ENCODE peak calls at places on chromosomes 2 and 18, in nine cellular contexts. One of them, this sample, is unnamed.

GRCh38 chr18:79772865-79773696 is 24.7 kb upstream of the KCNG2 start:
- DNase-seq in PC-9: no peak
- DNase-seq in dorsolateral prefrontal cortex: peak
- DNase-seq in thyroid gland: no peak
- DNase-seq in right atrium auricular region: no peak
- DNase-seq in AG04450: no peak
- DNase-seq in adrenal gland: no peak
- DNase-seq in fibroblast of lung: no peak
- DNase-seq in right lobe of liver: no peak
- DNase-seq in this sample: no peak

GRCh38 chr18:48566588-48566987 is 27.8 kb downstream of the CTIF start:
- DNase-seq in fibroblast of lung: no peak
- DNase-seq in thyroid gland: no peak
- DNase-seq in AG04450: no peak
- DNase-seq in right lobe of liver: no peak
- DNase-seq in PC-9: no peak
- DNase-seq in dorsolateral prefrontal cortex: no peak
- DNase-seq in right atrium auricular region: no peak
- DNase-seq in adrenal gland: no peak
- DNase-seq in this sample: no peak

GRCh38 chr18:36066731-36067117 is 635 bp downstream of the RPRD1A start:
- DNase-seq in thyroid gland: no peak
- DNase-seq in adrenal gland: no peak
- DNase-seq in right atrium auricular region: no peak
- DNase-seq in right lobe of liver: no peak
- DNase-seq in fibroblast of lung: no peak
- DNase-seq in PC-9: no peak
- DNase-seq in dorsolateral prefrontal cortex: no peak
- DNase-seq in AG04450: no peak
- DNase-seq in this sample: no peak

GRCh38 chr2:209908511-209908910 is 93.9 kb upstream of the RPE start:
- DNase-seq in AG04450: no peak
- DNase-seq in adrenal gland: no peak
- DNase-seq in right atrium auricular region: no peak
- DNase-seq in right lobe of liver: no peak
- DNase-seq in PC-9: no peak
- DNase-seq in dorsolateral prefrontal cortex: no peak
- DNase-seq in fibroblast of lung: no peak
- DNase-seq in thyroid gland: no peak
- DNase-seq in this sample: no peak

GRCh38 chr2:222798528-222798927 is 62.3 kb upstream of the ACSL3 start:
- DNase-seq in thyroid gland: no peak
- DNase-seq in fibroblast of lung: no peak
- DNase-seq in dorsolateral prefrontal cortex: no peak
- DNase-seq in PC-9: no peak
- DNase-seq in right lobe of liver: no peak
- DNase-seq in right atrium auricular region: no peak
- DNase-seq in AG04450: no peak
- DNase-seq in adrenal gland: no peak
- DNase-seq in this sample: no peak

GRCh38 chr2:71611781-71612545 is 158.6 kb downstream of the DYSF start:
- DNase-seq in adrenal gland: no peak
- DNase-seq in dorsolateral prefrontal cortex: peak
- DNase-seq in right atrium auricular region: peak
- DNase-seq in PC-9: no peak
- DNase-seq in fibroblast of lung: no peak
- DNase-seq in thyroid gland: no peak
- DNase-seq in right lobe of liver: no peak
- DNase-seq in AG04450: no peak
- DNase-seq in this sample: no peak

GRCh38 chr18:77305676-77306075 is 56.0 kb downstream of the GALR1 start:
- DNase-seq in right lobe of liver: no peak
- DNase-seq in right atrium auricular region: no peak
- DNase-seq in fibroblast of lung: no peak
- DNase-seq in dorsolateral prefrontal cortex: no peak
- DNase-seq in adrenal gland: no peak
- DNase-seq in thyroid gland: no peak
- DNase-seq in AG04450: no peak
- DNase-seq in PC-9: no peak
- DNase-seq in this sample: no peak

GRCh38 chr18:56891116-56891515 is 240.0 kb downstream of the WDR7 start:
- DNase-seq in thyroid gland: no peak
- DNase-seq in right lobe of liver: no peak
- DNase-seq in adrenal gland: no peak
- DNase-seq in AG04450: no peak
- DNase-seq in dorsolateral prefrontal cortex: no peak
- DNase-seq in fibroblast of lung: no peak
- DNase-seq in PC-9: no peak
- DNase-seq in right atrium auricular region: no peak
- DNase-seq in this sample: no peak

GRCh38 chr2:108297436-108298141 is 8.9 kb downstream of the SULT1C2 start:
- DNase-seq in adrenal gland: no peak
- DNase-seq in thyroid gland: no peak
- DNase-seq in PC-9: no peak
- DNase-seq in AG04450: peak
- DNase-seq in right lobe of liver: no peak
- DNase-seq in dorsolateral prefrontal cortex: no peak
- DNase-seq in fibroblast of lung: peak
- DNase-seq in right atrium auricular region: no peak
- DNase-seq in this sample: no peak

GRCh38 chr2:239385096-239386000 is 15.5 kb downstream of the HDAC4 start:
- DNase-seq in right lobe of liver: no peak
- DNase-seq in right atrium auricular region: no peak
- DNase-seq in adrenal gland: no peak
- DNase-seq in thyroid gland: no peak
- DNase-seq in PC-9: no peak
- DNase-seq in fibroblast of lung: no peak
- DNase-seq in AG04450: no peak
- DNase-seq in dorsolateral prefrontal cortex: no peak
- DNase-seq in this sample: no peak

GRCh38 chr18:37385846-37386435 is 179.7 kb downstream of the CELF4 start:
- DNase-seq in PC-9: no peak
- DNase-seq in dorsolateral prefrontal cortex: no peak
- DNase-seq in AG04450: no peak
- DNase-seq in right atrium auricular region: no peak
- DNase-seq in adrenal gland: no peak
- DNase-seq in thyroid gland: no peak
- DNase-seq in fibroblast of lung: peak
- DNase-seq in right lobe of liver: no peak
- DNase-seq in this sample: no peak

GRCh38 chr2:182638652-182639051 is 77.4 kb upstream of the DNAJC10 start:
- DNase-seq in dorsolateral prefrontal cortex: no peak
- DNase-seq in fibroblast of lung: no peak
- DNase-seq in right atrium auricular region: no peak
- DNase-seq in thyroid gland: no peak
- DNase-seq in PC-9: peak
- DNase-seq in right lobe of liver: no peak
- DNase-seq in adrenal gland: no peak
- DNase-seq in AG04450: no peak
- DNase-seq in this sample: no peak

GRCh38 chr2:44528595-44528994 is 166.8 kb downstream of the CAMKMT start:
- DNase-seq in right lobe of liver: no peak
- DNase-seq in AG04450: peak
- DNase-seq in right atrium auricular region: no peak
- DNase-seq in dorsolateral prefrontal cortex: no peak
- DNase-seq in adrenal gland: no peak
- DNase-seq in fibroblast of lung: peak
- DNase-seq in thyroid gland: no peak
- DNase-seq in PC-9: peak
- DNase-seq in this sample: no peak

GRCh38 chr18:51195602-51196115 is 1.8 kb downstream of the MEX3C start:
- DNase-seq in dorsolateral prefrontal cortex: no peak
- DNase-seq in adrenal gland: no peak
- DNase-seq in AG04450: no peak
- DNase-seq in right lobe of liver: no peak
- DNase-seq in PC-9: peak
- DNase-seq in fibroblast of lung: peak
- DNase-seq in right atrium auricular region: no peak
- DNase-seq in thyroid gland: peak
- DNase-seq in this sample: no peak

GRCh38 chr2:205451901-205452300 is 230.4 kb upstream of the NRP2 start:
- DNase-seq in PC-9: no peak
- DNase-seq in AG04450: no peak
- DNase-seq in dorsolateral prefrontal cortex: no peak
- DNase-seq in right lobe of liver: no peak
- DNase-seq in right atrium auricular region: no peak
- DNase-seq in fibroblast of lung: no peak
- DNase-seq in adrenal gland: no peak
- DNase-seq in thyroid gland: no peak
- DNase-seq in this sample: no peak

GRCh38 chr18:8329186-8329771 is 280.0 kb upstream of the RAB12 start:
- DNase-seq in right atrium auricular region: no peak
- DNase-seq in right lobe of liver: no peak
- DNase-seq in fibroblast of lung: peak
- DNase-seq in adrenal gland: no peak
- DNase-seq in dorsolateral prefrontal cortex: no peak
- DNase-seq in thyroid gland: no peak
- DNase-seq in AG04450: peak
- DNase-seq in PC-9: peak
- DNase-seq in this sample: no peak

GRCh38 chr2:100744589-100744988 is 75.3 kb upstream of the NPAS2 start:
- DNase-seq in dorsolateral prefrontal cortex: no peak
- DNase-seq in fibroblast of lung: peak
- DNase-seq in PC-9: peak
- DNase-seq in right lobe of liver: no peak
- DNase-seq in thyroid gland: peak
- DNase-seq in adrenal gland: no peak
- DNase-seq in AG04450: no peak
- DNase-seq in right atrium auricular region: no peak
- DNase-seq in this sample: no peak

GRCh38 chr2:55175254-55176093 is 56.6 kb downstream of the CLHC1 start:
- DNase-seq in adrenal gland: no peak
- DNase-seq in right lobe of liver: no peak
- DNase-seq in right atrium auricular region: no peak
- DNase-seq in dorsolateral prefrontal cortex: no peak
- DNase-seq in PC-9: peak
- DNase-seq in AG04450: no peak
- DNase-seq in thyroid gland: no peak
- DNase-seq in fibroblast of lung: peak
- DNase-seq in this sample: no peak

GRCh38 chr2:45860136-45861106 is 208.9 kb downstream of the PRKCE start:
- DNase-seq in adrenal gland: peak
- DNase-seq in AG04450: no peak
- DNase-seq in fibroblast of lung: peak
- DNase-seq in right atrium auricular region: peak
- DNase-seq in thyroid gland: peak
- DNase-seq in right lobe of liver: no peak
- DNase-seq in dorsolateral prefrontal cortex: peak
- DNase-seq in PC-9: no peak
- DNase-seq in this sample: peak

GRCh38 chr2:43609304-43609883 is 13.6 kb upstream of the THADA start:
- DNase-seq in adrenal gland: peak
- DNase-seq in AG04450: no peak
- DNase-seq in PC-9: peak
- DNase-seq in right lobe of liver: no peak
- DNase-seq in fibroblast of lung: peak
- DNase-seq in dorsolateral prefrontal cortex: no peak
- DNase-seq in right atrium auricular region: no peak
- DNase-seq in thyroid gland: peak
- DNase-seq in this sample: peak

GRCh38 chr2:236629961-236630872 is 60.6 kb downstream of the ACKR3 start:
- DNase-seq in right lobe of liver: no peak
- DNase-seq in AG04450: no peak
- DNase-seq in thyroid gland: no peak
- DNase-seq in fibroblast of lung: no peak
- DNase-seq in PC-9: no peak
- DNase-seq in dorsolateral prefrontal cortex: no peak
- DNase-seq in adrenal gland: no peak
- DNase-seq in right atrium auricular region: no peak
- DNase-seq in this sample: no peak

GRCh38 chr2:196112408-196113039 is 43.9 kb upstream of the DNAH7 start:
- DNase-seq in AG04450: peak
- DNase-seq in right lobe of liver: no peak
- DNase-seq in adrenal gland: no peak
- DNase-seq in fibroblast of lung: peak
- DNase-seq in thyroid gland: no peak
- DNase-seq in dorsolateral prefrontal cortex: no peak
- DNase-seq in PC-9: peak
- DNase-seq in right atrium auricular region: no peak
- DNase-seq in this sample: no peak

GRCh38 chr2:84749442-84749841 is 131.4 kb downstream of the TRABD2A start:
- DNase-seq in PC-9: no peak
- DNase-seq in adrenal gland: no peak
- DNase-seq in right lobe of liver: no peak
- DNase-seq in right atrium auricular region: no peak
- DNase-seq in AG04450: no peak
- DNase-seq in thyroid gland: no peak
- DNase-seq in fibroblast of lung: no peak
- DNase-seq in dorsolateral prefrontal cortex: no peak
- DNase-seq in this sample: no peak
- H3K27ac ChIP-seq in PC-9: no peak
- H3K27ac ChIP-seq in adrenal gland: no peak
- H3K27ac ChIP-seq in right lobe of liver: no peak
- H3K27ac ChIP-seq in right atrium auricular region: no peak
- H3K27ac ChIP-seq in AG04450: no peak
- H3K27ac ChIP-seq in thyroid gland: no peak
- H3K27ac ChIP-seq in fibroblast of lung: no peak
- H3K27ac ChIP-seq in dorsolateral prefrontal cortex: no peak
- H3K27ac ChIP-seq in this sample: no peak

DNA sequence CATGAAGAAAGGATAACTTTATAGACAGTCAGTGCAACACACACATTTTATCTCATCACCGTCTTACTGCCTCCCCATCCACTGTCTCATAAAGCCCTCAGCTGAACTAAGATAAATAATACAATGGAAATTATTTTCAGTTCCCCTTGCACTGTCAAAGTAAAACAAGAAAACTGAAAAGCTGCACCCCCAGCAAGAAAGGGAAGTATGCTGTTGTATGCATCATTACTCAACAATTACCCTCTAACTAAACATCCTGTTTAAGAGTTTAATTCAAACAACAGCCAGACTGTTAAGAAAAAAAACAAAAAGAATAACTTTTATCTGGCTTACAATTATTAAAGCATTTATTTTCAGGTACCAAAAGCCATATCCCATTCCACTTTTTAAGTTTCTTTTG is 25.0 kb downstream of the MPPE1 start:
- DNase-seq in right atrium auricular region: no peak
- DNase-seq in AG04450: no peak
- DNase-seq in dorsolateral prefrontal cortex: no peak
- DNase-seq in right lobe of liver: no peak
- DNase-seq in adrenal gland: no peak
- DNase-seq in fibroblast of lung: no peak
- DNase-seq in PC-9: no peak
- DNase-seq in thyroid gland: no peak
- DNase-seq in this sample: no peak
- H3K27ac ChIP-seq in right atrium auricular region: no peak
- H3K27ac ChIP-seq in AG04450: no peak
- H3K27ac ChIP-seq in dorsolateral prefrontal cortex: no peak
- H3K27ac ChIP-seq in right lobe of liver: no peak
- H3K27ac ChIP-seq in adrenal gland: no peak
- H3K27ac ChIP-seq in fibroblast of lung: no peak
- H3K27ac ChIP-seq in PC-9: no peak
- H3K27ac ChIP-seq in thyroid gland: peak
- H3K27ac ChIP-seq in this sample: no peak

GRCh38 chr2:173985595-173985994 is 20.4 kb upstream of the SP3 start:
- DNase-seq in right atrium auricular region: no peak
- DNase-seq in adrenal gland: no peak
- DNase-seq in fibroblast of lung: no peak
- DNase-seq in right lobe of liver: no peak
- DNase-seq in AG04450: no peak
- DNase-seq in PC-9: peak
- DNase-seq in dorsolateral prefrontal cortex: no peak
- DNase-seq in thyroid gland: no peak
- DNase-seq in this sample: no peak
- H3K27ac ChIP-seq in right atrium auricular region: no peak
- H3K27ac ChIP-seq in adrenal gland: no peak
- H3K27ac ChIP-seq in fibroblast of lung: no peak
- H3K27ac ChIP-seq in right lobe of liver: peak
- H3K27ac ChIP-seq in AG04450: no peak
- H3K27ac ChIP-seq in PC-9: no peak
- H3K27ac ChIP-seq in dorsolateral prefrontal cortex: no peak
- H3K27ac ChIP-seq in thyroid gland: peak
- H3K27ac ChIP-seq in this sample: no peak

GRCh38 chr2:28390241-28390856 is 2.3 kb upstream of the FOSL2 start:
- DNase-seq in PC-9: peak
- DNase-seq in AG04450: peak
- DNase-seq in adrenal gland: peak
- DNase-seq in fibroblast of lung: peak
- DNase-seq in right lobe of liver: peak
- DNase-seq in dorsolateral prefrontal cortex: peak
- DNase-seq in thyroid gland: peak
- DNase-seq in right atrium auricular region: peak
- DNase-seq in this sample: peak
- H3K27ac ChIP-seq in PC-9: peak
- H3K27ac ChIP-seq in AG04450: peak
- H3K27ac ChIP-seq in adrenal gland: peak
- H3K27ac ChIP-seq in fibroblast of lung: peak
- H3K27ac ChIP-seq in right lobe of liver: peak
- H3K27ac ChIP-seq in dorsolateral prefrontal cortex: peak
- H3K27ac ChIP-seq in thyroid gland: peak
- H3K27ac ChIP-seq in right atrium auricular region: peak
- H3K27ac ChIP-seq in this sample: peak

This sample was measured in caudate nucleus.